ENCODE peak calls at places on chromosomes 5 and 9, in ten cellular contexts. E is H4, Z is upper lobe of right lung, F is GM19239, G is mesenchymal stem cell, K is GF-D8, A is NCI-H1417, Y is T1000, R is adipocyte, C is COR-L47. B is an unnamed sample.

GRCh38 chr5:149426931-149427330 is 47.8 kb upstream of the IL17B start:
- DNase-seq in E (no peak), Z (no peak), F (no peak), G (peak; percentile 67), K (no peak), A (no peak), Y (no peak), R (no peak), C (no peak), B (no peak)

GRCh38 chr9:134061688-134062371 is 6.0 kb downstream of the BRD3 start:
- DNase-seq in E (no peak), Z (peak; percentile 60), F (no peak), G (no peak), K (no peak), A (no peak), Y (no peak), R (no peak), C (peak; percentile 84), B (peak; percentile 13)

GRCh38 chr9:38154501-38155421 is 85.7 kb upstream of the SHB start:
- DNase-seq in E (no peak), Z (no peak), F (no peak), G (no peak), K (no peak), A (no peak), Y (no peak), R (no peak), C (no peak), B (no peak)

GRCh38 chr9:107007361-107007760 is 144.4 kb downstream of the ZNF462 start:
- DNase-seq in E (no peak), Z (no peak), F (no peak), G (no peak), K (no peak), A (no peak), Y (no peak), R (no peak), C (no peak), B (no peak)

GRCh38 chr9:114282104-114282485 is 40.8 kb upstream of the ORM1 start:
- DNase-seq in E (no peak), Z (peak; percentile 51), F (no peak), G (no peak), K (no peak), A (no peak), Y (no peak), R (no peak), C (no peak), B (no peak)

GRCh38 chr5:77300457-77300856 is 90.0 kb downstream of the PDE8B start:
- DNase-seq in E (no peak), Z (no peak), F (no peak), G (no peak), K (no peak), A (no peak), Y (no peak), R (no peak), C (no peak), B (no peak)

GRCh38 chr9:33082135-33082534 is 5.7 kb upstream of the SMU1 start:
- DNase-seq in E (no peak), Z (no peak), F (no peak), G (no peak), K (no peak), A (no peak), Y (no peak), R (no peak), C (no peak), B (no peak)

GRCh38 chr5:179407191-179408175 is 62.2 kb upstream of the ADAMTS2 start:
- DNase-seq in E (no peak), Z (no peak), F (no peak), G (peak; percentile 29), K (no peak), A (no peak), Y (no peak), R (peak; percentile 58), C (no peak), B (peak; percentile 11)

GRCh38 chr5:134561871-134562296 is 36.4 kb downstream of the JADE2 start:
- DNase-seq in E (peak; percentile 78), Z (no peak), F (no peak), G (peak; percentile 34), K (no peak), A (peak; percentile 8), Y (no peak), R (peak; percentile 52), C (no peak), B (peak; percentile 52)

GRCh38 chr5:10588779-10589447 is 25.0 kb downstream of the ANKRD33B start:
- DNase-seq in E (no peak), Z (no peak), F (no peak), G (no peak), K (peak; percentile 95), A (peak; percentile 30), Y (no peak), R (no peak), C (no peak), B (no peak)

GRCh38 chr9:11023201-11023600 is 410.4 kb upstream of the PTPRD start:
- DNase-seq in E (no peak), Z (no peak), F (no peak), G (peak; percentile 19), K (no peak), A (no peak), Y (no peak), R (no peak), C (no peak), B (no peak)

GRCh38 chr5:91177085-91177484 is 206.0 kb downstream of the ARRDC3 start:
- DNase-seq in E (no peak), Z (no peak), F (no peak), G (no peak), K (no peak), A (no peak), Y (no peak), R (no peak), C (no peak), B (no peak)

GRCh38 chr5:125064610-125065009 is 318.2 kb upstream of the ZNF608 start:
- DNase-seq in E (no peak), Z (no peak), F (no peak), G (no peak), K (no peak), A (no peak), Y (no peak), R (no peak), C (no peak), B (no peak)

GRCh38 chr9:75615284-75615683 is 275.2 kb upstream of the PCSK5 start:
- DNase-seq in E (no peak), Z (no peak), F (no peak), G (no peak), K (no peak), A (peak; percentile 87), Y (no peak), R (no peak), C (peak; percentile 34), B (no peak)

GRCh38 chr5:135053989-135054388 is 20.0 kb upstream of the PITX1 start:
- DNase-seq in E (no peak), Z (no peak), F (no peak), G (no peak), K (no peak), A (no peak), Y (no peak), R (no peak), C (no peak), B (no peak)

GRCh38 chr5:78651468-78651867 is 2.9 kb upstream of the LHFPL2 start:
- DNase-seq in E (no peak), Z (no peak), F (no peak), G (no peak), K (no peak), A (no peak), Y (no peak), R (no peak), C (no peak), B (no peak)

GRCh38 chr9:125190371-125190801 is 783 bp upstream of the PPP6C start:
- DNase-seq in E (no peak), Z (no peak), F (no peak), G (no peak), K (no peak), A (no peak), Y (no peak), R (no peak), C (no peak), B (no peak)

GRCh38 chr5:138752341-138752950 is 779 bp upstream of the CTNNA1 start:
- DNase-seq in E (no peak), Z (no peak), F (no peak), G (peak; percentile 43), K (no peak), A (no peak), Y (no peak), R (peak; percentile 64), C (no peak), B (peak; percentile 52)

GRCh38 chr9:13934411-13934810 is 379.5 kb downstream of the NFIB start:
- DNase-seq in E (no peak), Z (no peak), F (no peak), G (no peak), K (no peak), A (no peak), Y (no peak), R (no peak), C (peak; percentile 20), B (no peak)

GRCh38 chr9:89755835-89756234 is 151.0 kb downstream of the GADD45G start:
- DNase-seq in E (peak; percentile 25), Z (no peak), F (no peak), G (peak; percentile 77), K (no peak), A (no peak), Y (no peak), R (no peak), C (peak; percentile 84), B (peak; percentile 66)

GRCh38 chr5:9681706-9682105 is 51.6 kb upstream of the TAS2R1 start:
- DNase-seq in E (no peak), Z (no peak), F (no peak), G (no peak), K (no peak), A (peak; percentile 63), Y (no peak), R (no peak), C (no peak), B (no peak)

GRCh38 chr5:163079618-163080017 is 357.8 kb upstream of the CCNG1 start:
- DNase-seq in E (no peak), Z (no peak), F (no peak), G (no peak), K (no peak), A (no peak), Y (no peak), R (no peak), C (no peak), B (no peak)

B was measured in body of pancreas.